ENCODE peak calls at places on chromosomes 11 and 22, in eight cellular contexts. L, Y, E, I, T, W, U and B are unnamed samples.

GRCh38 chr11:47587733-47588326 is 1.4 kb downstream of the FAM180B start:
- DNase-seq in L (no peak), Y (no peak), E (no peak), I (no peak), T (no peak), W (no peak), U (no peak), B (no peak)

GRCh38 chr11:1253103-1253485 is 30.2 kb downstream of the MUC5B start:
- DNase-seq in L (no peak), Y (no peak), E (no peak), I (no peak), T (no peak), W (no peak), U (no peak), B (no peak)

GRCh38 chr11:61844909-61845565 is 16.9 kb downstream of the FADS2 start:
- DNase-seq in L (no peak), Y (no peak), E (no peak), I (no peak), T (no peak), W (no peak), U (no peak), B (no peak)

GRCh38 chr22:48563118-48563965 is 1264.3 kb downstream of the BRD1 start:
- DNase-seq in L (no peak), Y (no peak), E (no peak), I (no peak), T (no peak), W (no peak), U (no peak), B (no peak)

GRCh38 chr11:104873252-104873651 is 25.0 kb downstream of the CASP12 start:
- DNase-seq in L (no peak), Y (no peak), E (no peak), I (no peak), T (no peak), W (no peak), U (no peak), B (no peak)

GRCh38 chr11:22304337-22304961 is 33.7 kb upstream of the SLC17A6 start:
- DNase-seq in L (peak), Y (peak), E (peak), I (no peak), T (peak), W (no peak), U (no peak), B (no peak)

GRCh38 chr11:33383075-33383919 is 126.1 kb downstream of the HIPK3 start:
- DNase-seq in L (no peak), Y (no peak), E (no peak), I (no peak), T (no peak), W (no peak), U (no peak), B (peak)

GRCh38 chr11:130772266-130773227 is 143.7 kb downstream of the SNX19 start:
- DNase-seq in L (peak), Y (no peak), E (no peak), I (no peak), T (peak), W (peak), U (no peak), B (no peak)

GRCh38 chr11:96090711-96091110 is 166.8 kb upstream of the MTMR2 start:
- DNase-seq in L (peak), Y (no peak), E (no peak), I (no peak), T (no peak), W (no peak), U (no peak), B (no peak)

GRCh38 chr22:23256986-23257888 is 76.9 kb downstream of the BCR start:
- DNase-seq in L (no peak), Y (no peak), E (no peak), I (no peak), T (no peak), W (no peak), U (no peak), B (no peak)

GRCh38 chr11:12432507-12432906 is 55.1 kb downstream of the PARVA start:
- DNase-seq in L (no peak), Y (no peak), E (no peak), I (no peak), T (no peak), W (no peak), U (no peak), B (no peak)

GRCh38 chr22:22948651-22949611 is 61.3 kb downstream of the IGLL5 start:
- DNase-seq in L (no peak), Y (no peak), E (peak), I (no peak), T (no peak), W (no peak), U (no peak), B (no peak)

GRCh38 chr11:130103296-130103814 is 33.7 kb downstream of the APLP2 start:
- DNase-seq in L (no peak), Y (no peak), E (no peak), I (no peak), T (peak), W (peak), U (no peak), B (no peak)

GRCh38 chr11:6703247-6704063 is 20.3 kb upstream of the MRPL17 start:
- DNase-seq in L (peak), Y (peak), E (no peak), I (no peak), T (peak), W (no peak), U (no peak), B (no peak)

GRCh38 chr22:36457688-36458450 is 23.6 kb downstream of the TXN2 start:
- DNase-seq in L (no peak), Y (no peak), E (no peak), I (no peak), T (no peak), W (no peak), U (no peak), B (no peak)

GRCh38 chr11:80165763-80166162 is 724.9 kb upstream of the TENM4 start:
- DNase-seq in L (no peak), Y (no peak), E (no peak), I (no peak), T (no peak), W (peak), U (no peak), B (no peak)

GRCh38 chr11:15651782-15652181 is 537.1 kb downstream of the INSC start:
- DNase-seq in L (no peak), Y (peak), E (no peak), I (no peak), T (no peak), W (no peak), U (no peak), B (no peak)

GRCh38 chr11:64321533-64321932 is 3.6 kb downstream of the PRDX5 start:
- DNase-seq in L (no peak), Y (no peak), E (no peak), I (no peak), T (no peak), W (no peak), U (no peak), B (no peak)

GRCh38 chr11:126502159-126502558 is 146.7 kb downstream of the ST3GAL4 start:
- DNase-seq in L (peak), Y (no peak), E (no peak), I (no peak), T (no peak), W (no peak), U (no peak), B (no peak)

GRCh38 chr22:37778370-37779009 is 29.2 kb upstream of the GCAT start:
- DNase-seq in L (no peak), Y (no peak), E (no peak), I (no peak), T (no peak), W (no peak), U (no peak), B (no peak)

GRCh38 chr11:105211806-105212531 is 72.4 kb upstream of the CARD18 start:
- DNase-seq in L (peak), Y (no peak), E (no peak), I (no peak), T (peak), W (no peak), U (no peak), B (no peak)

GRCh38 chr11:12640926-12641849 is 33.0 kb upstream of the TEAD1 start:
- DNase-seq in L (no peak), Y (no peak), E (peak), I (no peak), T (peak), W (no peak), U (no peak), B (no peak)

GRCh38 chr22:19873960-19874306 is 19.3 kb upstream of the GNB1L start:
- DNase-seq in L (no peak), Y (no peak), E (no peak), I (no peak), T (peak), W (no peak), U (no peak), B (no peak)

GRCh38 chr11:112877561-112877960 is 83.7 kb upstream of the NCAM1 start:
- DNase-seq in L (no peak), Y (peak), E (no peak), I (no peak), T (no peak), W (no peak), U (no peak), B (no peak)

GRCh38 chr11:34339149-34340064 is 18.4 kb downstream of the ABTB2 start:
- DNase-seq in L (no peak), Y (no peak), E (peak), I (no peak), T (no peak), W (no peak), U (no peak), B (no peak)

GRCh38 chr11:4680341-4680740 is 17.3 kb downstream of the OR51E2 start:
- DNase-seq in L (no peak), Y (no peak), E (no peak), I (no peak), T (no peak), W (no peak), U (no peak), B (no peak)

GRCh38 chr11:19759389-19759788 is 46.8 kb downstream of the NAV2 start:
- DNase-seq in L (no peak), Y (no peak), E (no peak), I (no peak), T (no peak), W (no peak), U (no peak), B (no peak)

GRCh38 chr11:35655856-35656255 is 6.7 kb upstream of the TRIM44 start:
- DNase-seq in L (no peak), Y (no peak), E (no peak), I (no peak), T (no peak), W (no peak), U (no peak), B (no peak)

GRCh38 chr11:65781152-65781961 is 581 bp upstream of the AP5B1 start:
- DNase-seq in L (peak), Y (peak), E (no peak), I (no peak), T (peak), W (no peak), U (no peak), B (no peak)

GRCh38 chr11:11579012-11579755 is 42.6 kb downstream of the GALNT18 start:
- DNase-seq in L (no peak), Y (no peak), E (no peak), I (no peak), T (peak), W (no peak), U (no peak), B (no peak)